ENCODE peak calls at places on chromosome 11, in nine cellular contexts. Z is GM12892, E is stromal cell of bone marrow, Q is HFFc6, I is hypothalamus, U is HTR-8/SVneo, J is mammary epithelial cell, D is ACHN, N is AG04449. X is an unnamed sample.

GRCh38 chr11:70089631-70090030 is 11.5 kb downstream of the ANO1 start:
- DNase-seq in Z (no peak), E (no peak), Q (no peak), I (no peak), U (no peak), J (peak; percentile 77), D (no peak), N (no peak), X (no peak)

GRCh38 chr11:113114452-113115027 is 153.3 kb downstream of the NCAM1 start:
- DNase-seq in Z (no peak), E (peak; percentile 30), Q (peak; percentile 19), I (peak; percentile 62), U (peak; percentile 10), J (peak; percentile 49), D (peak; percentile 33), N (peak; percentile 5), X (no peak)

GRCh38 chr11:117876341-117877119 is at the start of gene FXYD6:
- DNase-seq in Z (no peak), E (no peak), Q (no peak), I (no peak), U (peak; percentile 69), J (no peak), D (peak; percentile 31), N (no peak), X (peak; percentile 78)

GRCh38 chr11:70739811-70740474 is 341.6 kb downstream of the CTTN start:
- DNase-seq in Z (no peak), E (no peak), Q (no peak), I (no peak), U (no peak), J (no peak), D (no peak), N (no peak), X (no peak)

GRCh38 chr11:94664336-94664735 is 97.2 kb downstream of the PIWIL4 start:
- DNase-seq in Z (no peak), E (peak; percentile 13), Q (no peak), I (no peak), U (peak; percentile 11), J (peak; percentile 43), D (no peak), N (no peak), X (no peak)

GRCh38 chr11:18615628-18616392 is 16.2 kb downstream of the MISFA start:
- DNase-seq in Z (peak; percentile 39), E (no peak), Q (no peak), I (no peak), U (no peak), J (peak; percentile 36), D (no peak), N (no peak), X (no peak)

GRCh38 chr11:9384535-9385287 is at the start of gene IPO7:
- DNase-seq in Z (peak; percentile 86), E (peak; percentile 85), Q (peak; percentile 87), I (peak; percentile 92), U (peak; percentile 92), J (peak; percentile 89), D (peak; percentile 89), N (no peak), X (peak; percentile 88)

GRCh38 chr11:19714387-19715363 is 2.0 kb downstream of the NAV2 start:
- DNase-seq in Z (no peak), E (no peak), Q (peak; percentile 55), I (peak; percentile 45), U (peak; percentile 60), J (peak; percentile 19), D (peak; percentile 78), N (no peak), X (no peak)

GRCh38 chr11:34441814-34442213 is 3.1 kb downstream of the CAT start:
- DNase-seq in Z (no peak), E (no peak), Q (no peak), I (no peak), U (no peak), J (no peak), D (no peak), N (no peak), X (no peak)

GRCh38 chr11:127859941-127860354 is 727.4 kb downstream of the ETS1 start:
- DNase-seq in Z (no peak), E (no peak), Q (peak; percentile 24), I (no peak), U (no peak), J (peak; percentile 46), D (no peak), N (no peak), X (no peak)

GRCh38 chr11:27698872-27699241 is 1.4 kb downstream of the BDNF start:
- DNase-seq in Z (no peak), E (peak; percentile 83), Q (peak; percentile 79), I (peak; percentile 45), U (peak; percentile 80), J (peak; percentile 55), D (peak; percentile 91), N (peak; percentile 52), X (peak; percentile 87)

GRCh38 chr11:61585115-61585514 is 4.2 kb upstream of the SYT7 start:
- DNase-seq in Z (no peak), E (no peak), Q (no peak), I (no peak), U (no peak), J (no peak), D (no peak), N (no peak), X (no peak)

GRCh38 chr11:73249858-73250773 is 22.0 kb upstream of the P2RY6 start:
- DNase-seq in Z (no peak), E (no peak), Q (no peak), I (no peak), U (no peak), J (peak; percentile 26), D (no peak), N (no peak), X (no peak)

GRCh38 chr11:65502274-65502851 is 3.5 kb downstream of the MALAT1 start:
- DNase-seq in Z (no peak), E (peak; percentile 28), Q (peak; percentile 61), I (no peak), U (no peak), J (no peak), D (peak; percentile 40), N (no peak), X (no peak)

GRCh38 chr11:96309001-96309642 is 33.9 kb downstream of the MAML2 start:
- DNase-seq in Z (no peak), E (no peak), Q (no peak), I (no peak), U (no peak), J (peak; percentile 50), D (no peak), N (no peak), X (no peak)

GRCh38 chr11:104946907-104947306 is 21.5 kb downstream of the CASP4 start:
- DNase-seq in Z (no peak), E (peak; percentile 41), Q (peak; percentile 61), I (no peak), U (peak; percentile 31), J (peak; percentile 48), D (peak; percentile 73), N (no peak), X (no peak)

GRCh38 chr11:116535954-116536353 is 236.8 kb downstream of the BUD13 start:
- DNase-seq in Z (no peak), E (no peak), Q (no peak), I (no peak), U (no peak), J (no peak), D (no peak), N (no peak), X (no peak)

GRCh38 chr11:29131055-29131454 is 885.8 kb downstream of the KCNA4 start:
- DNase-seq in Z (no peak), E (no peak), Q (no peak), I (no peak), U (no peak), J (no peak), D (no peak), N (no peak), X (no peak)

GRCh38 chr11:2761131-2762030 is 61.6 kb upstream of the KCNQ1OT1 start:
- DNase-seq in Z (no peak), E (no peak), Q (no peak), I (no peak), U (no peak), J (no peak), D (no peak), N (no peak), X (peak; percentile 55)

GRCh38 chr11:14054708-14055107 is 92.2 kb downstream of the SPON1 start:
- DNase-seq in Z (no peak), E (peak; percentile 27), Q (no peak), I (no peak), U (no peak), J (peak; percentile 39), D (no peak), N (no peak), X (no peak)

GRCh38 chr11:75574698-75575265 is 12.7 kb downstream of the SERPINH1 start:
- DNase-seq in Z (no peak), E (no peak), Q (no peak), I (no peak), U (no peak), J (no peak), D (no peak), N (no peak), X (no peak)

GRCh38 chr11:118152552-118153471 is at the start of gene SCN4B:
- DNase-seq in Z (no peak), E (no peak), Q (no peak), I (peak; percentile 39), U (peak; percentile 56), J (peak; percentile 61), D (peak; percentile 60), N (no peak), X (no peak)

GRCh38 chr11:10727259-10727851 is 23.7 kb upstream of the CTR9 start:
- DNase-seq in Z (no peak), E (no peak), Q (peak; percentile 74), I (no peak), U (no peak), J (no peak), D (no peak), N (no peak), X (no peak)

GRCh38 chr11:134565343-134565891 is 153.4 kb upstream of the B3GAT1 start:
- DNase-seq in Z (no peak), E (no peak), Q (no peak), I (no peak), U (no peak), J (no peak), D (no peak), N (no peak), X (peak; percentile 42)

GRCh38 chr11:113401718-113402117 is 14.1 kb downstream of the ANKK1 start:
- DNase-seq in Z (no peak), E (no peak), Q (peak; percentile 1), I (peak; percentile 41), U (peak; percentile 83), J (peak; percentile 97), D (peak; percentile 80), N (no peak), X (no peak)

GRCh38 chr11:76207642-76208378 is 1.5 kb upstream of the WNT11 start:
- DNase-seq in Z (peak; percentile 86), E (no peak), Q (peak; percentile 51), I (peak; percentile 35), U (peak; percentile 86), J (peak; percentile 68), D (peak; percentile 76), N (no peak), X (peak; percentile 89)

GRCh38 chr11:108278546-108278945 is 55.7 kb downstream of the ATM start:
- DNase-seq in Z (no peak), E (no peak), Q (no peak), I (no peak), U (no peak), J (no peak), D (no peak), N (no peak), X (no peak)

GRCh38 chr11:113876074-113876797 is 864 bp upstream of the USP28 start:
- DNase-seq in Z (no peak), E (no peak), Q (no peak), I (no peak), U (no peak), J (no peak), D (no peak), N (no peak), X (no peak)

GRCh38 chr11:71109186-71109585 is 143.2 kb downstream of the SHANK2 start:
- DNase-seq in Z (no peak), E (no peak), Q (no peak), I (no peak), U (no peak), J (no peak), D (no peak), N (no peak), X (no peak)

X was measured in type B pancreatic cell.